ENCODE peak calls at places on chromosomes 16 and 17, in four cellular contexts. Z is A549, R is K562, G is HepG2. W is an unnamed sample.

GRCh38 chr17:81328489-81328888 is 33.4 kb upstream of the SLC38A10 start:
- DNase-seq in G (no peak), Z (no peak), R (no peak), W (no peak)

GRCh38 chr17:75288784-75289121 is 480 bp downstream of the SLC25A19 start:
- DNase-seq in R (peak; percentile 62), Z (no peak), G (peak; percentile 69), W (peak; percentile 69)

GRCh38 chr16:80744856-80745255 is 59.5 kb downstream of the CDYL2 start:
- DNase-seq in G (no peak), R (no peak), Z (no peak), W (no peak)

GRCh38 chr17:2450016-2450650 is 49.3 kb upstream of the MNT start:
- DNase-seq in Z (no peak), R (no peak), G (no peak), W (no peak)

GRCh38 chr17:5434984-5435383 is 4.0 kb downstream of the C1QBP start:
- DNase-seq in Z (no peak), R (no peak), G (no peak), W (no peak)

GRCh38 chr16:82936941-82937551 is 310.3 kb downstream of the CDH13 start:
- DNase-seq in R (no peak), G (no peak), Z (no peak), W (no peak)

GRCh38 chr17:62573480-62574117 is 53.9 kb upstream of the MRC2 start:
- DNase-seq in Z (no peak), R (no peak), G (no peak), W (no peak)

GRCh38 chr17:63070031-63070430 is 104.0 kb downstream of the TANC2 start:
- DNase-seq in R (no peak), Z (no peak), G (no peak), W (no peak)

GRCh38 chr17:39659286-39660010 is 5.7 kb upstream of the TCAP start:
- DNase-seq in R (no peak), Z (no peak), G (no peak), W (no peak)

GRCh38 chr16:57642368-57643135 is 14.1 kb downstream of the ADGRG1 start:
- DNase-seq in G (no peak), Z (no peak), R (no peak), W (no peak)
- TF ChIP-seq RNF2 in G (no peak), Z (no peak), R (no peak), W (no peak)

DNA sequence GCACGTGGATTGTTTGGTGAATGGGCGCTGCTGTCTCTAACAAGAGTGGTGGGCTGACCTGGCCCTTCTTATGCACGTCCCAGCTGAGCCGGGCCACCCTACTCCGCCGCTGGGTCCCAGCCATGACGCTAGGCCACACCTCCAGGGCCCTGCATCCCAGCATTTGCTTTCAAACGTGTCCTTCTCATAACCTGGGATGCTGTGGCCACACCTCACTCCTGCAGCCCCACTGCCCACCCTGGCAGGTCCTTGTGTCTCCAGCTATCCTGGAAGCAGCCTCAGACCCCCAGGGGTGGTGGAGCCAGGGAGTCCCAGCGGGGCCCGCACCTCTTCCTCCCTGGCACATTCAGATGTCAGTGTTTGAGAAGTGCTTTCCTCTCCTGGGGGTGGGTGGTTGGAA is 168.6 kb downstream of the IRF8 start:
- DNase-seq in R (no peak), G (no peak), Z (no peak), W (no peak)
- TF ChIP-seq RNF2 in R (no peak), G (no peak), Z (no peak), W (no peak)

GRCh38 chr17:61305024-61305423 is 94.6 kb upstream of the TBX2 start:
- DNase-seq in R (no peak), G (no peak), Z (no peak), W (no peak)
- TF ChIP-seq RNF2 in R (no peak), G (no peak), Z (no peak), W (no peak)

GRCh38 chr16:70159355-70160348 is 13.9 kb upstream of the CLEC18C start:
- DNase-seq in Z (no peak), G (no peak), R (peak; percentile 10), W (no peak)
- TF ChIP-seq RNF2 in Z (no peak), G (no peak), R (no peak), W (no peak)

GRCh38 chr16:21685034-21685455 is 21.3 kb downstream of the OTOA start:
- DNase-seq in G (no peak), Z (no peak), R (peak; percentile 36), W (peak; percentile 83)

GRCh38 chr16:21683184-21683583 is 19.4 kb downstream of the OTOA start:
- DNase-seq in Z (no peak), R (no peak), G (no peak), W (no peak)

GRCh38 chr16:21689107-21689506 is 25.3 kb downstream of the OTOA start:
- DNase-seq in G (no peak), Z (no peak), R (no peak), W (no peak)

DNA sequence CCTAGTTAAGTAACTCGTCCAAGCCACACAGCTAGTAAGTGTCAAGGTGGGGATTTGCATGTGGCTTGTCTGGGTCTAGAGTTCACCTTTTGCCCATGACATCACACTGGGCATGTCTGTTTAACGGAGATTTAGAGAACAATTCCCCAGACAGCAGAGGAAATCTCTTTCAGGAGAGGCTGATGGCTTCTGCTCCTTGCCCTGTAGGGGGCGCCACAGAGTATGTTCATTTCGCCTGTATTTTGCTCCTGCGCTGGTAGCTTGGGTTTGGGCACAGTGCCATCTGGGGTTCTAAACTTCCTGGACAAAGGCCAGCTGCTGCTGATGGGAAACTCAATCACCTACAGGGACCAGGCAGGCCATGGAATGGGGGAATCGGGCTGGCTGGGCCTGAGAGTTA is 20.4 kb downstream of the OTOA start:
- DNase-seq in R (peak; percentile 65), Z (peak; percentile 47), G (peak; percentile 50), W (peak; percentile 82)
- TF ChIP-seq RNF2 in R (no peak), Z (no peak), G (no peak), W (no peak)